ENCODE peak calls at places on chromosomes 2 and 18, in eight cellular contexts. W is SJSA1; Z is psoas muscle; Q is left ventricle myocardium inferior; E is H9; X is IMR-90; R is osteoblast; C is CD8-positive, alpha-beta T cell. T is an unnamed sample. For H3K4me1, the result is how much of the 10 kb centered on the place peaks cover.

GRCh38 chr18:24734058-24734457 is 273.6 kb downstream of the HRH4 start:
- DNase-seq in W (no peak), Z (no peak), Q (no peak), E (peak), X (no peak), R (no peak), C (no peak), T (no peak)

GRCh38 chr2:98899041-98899702 is 36.9 kb downstream of the CRACDL start:
- DNase-seq in W (no peak), Z (no peak), Q (no peak), E (no peak), X (no peak), R (no peak), C (no peak), T (peak)

GRCh38 chr2:26394694-26395093 is 7.0 kb upstream of the DRC1 start:
- DNase-seq in W (no peak), Z (no peak), Q (no peak), E (no peak), X (peak), R (no peak), C (no peak), T (no peak)

GRCh38 chr18:6963452-6964097 is 154.0 kb downstream of the LAMA1 start:
- DNase-seq in W (no peak), Z (no peak), Q (no peak), E (no peak), X (no peak), R (no peak), C (no peak), T (no peak)

GRCh38 chr2:100013892-100014677 is 128.3 kb downstream of the AFF3 start:
- DNase-seq in W (peak), Z (no peak), Q (peak), E (peak), X (peak), R (peak), C (no peak), T (no peak)

GRCh38 chr2:237298323-237299118 is 115.4 kb downstream of the COL6A3 start:
- DNase-seq in W (peak), Z (no peak), Q (no peak), E (no peak), X (peak), R (no peak), C (no peak), T (no peak)

GRCh38 chr2:196415384-196415783 is 224.1 kb upstream of the CCDC150 start:
- DNase-seq in W (no peak), Z (no peak), Q (no peak), E (no peak), X (no peak), R (no peak), C (no peak), T (no peak)

GRCh38 chr2:43202289-43202688 is 24.1 kb downstream of the ZFP36L2 start:
- DNase-seq in W (no peak), Z (no peak), Q (no peak), E (no peak), X (no peak), R (no peak), C (no peak), T (no peak)

GRCh38 chr2:219531639-219532377 is 11.8 kb downstream of the CHPF start:
- DNase-seq in W (no peak), Z (no peak), Q (no peak), E (no peak), X (no peak), R (no peak), C (no peak), T (no peak)

GRCh38 chr2:205408690-205409089 is 273.6 kb upstream of the NRP2 start:
- DNase-seq in W (no peak), Z (no peak), Q (no peak), E (no peak), X (peak), R (no peak), C (no peak), T (no peak)

GRCh38 chr2:197360744-197361156 is 50.2 kb upstream of the ANKRD44 start:
- DNase-seq in W (peak), Z (no peak), Q (no peak), E (no peak), X (peak), R (no peak), C (no peak), T (no peak)

GRCh38 chr2:183049420-183049819 is 11.2 kb upstream of the NCKAP1 start:
- DNase-seq in W (no peak), Z (no peak), Q (no peak), E (peak), X (no peak), R (no peak), C (no peak), T (no peak)

GRCh38 chr2:125224830-125225229 is 1199.7 kb downstream of the CNTNAP5 start:
- DNase-seq in W (no peak), Z (no peak), Q (no peak), E (peak), X (no peak), R (no peak), C (no peak), T (no peak)

GRCh38 chr2:227153766-227154486 is 10.1 kb downstream of the COL4A4 start:
- DNase-seq in W (no peak), Z (no peak), Q (peak), E (no peak), X (no peak), R (no peak), C (no peak), T (no peak)

GRCh38 chr2:45851576-45852304 is 200.3 kb downstream of the PRKCE start:
- DNase-seq in W (no peak), Z (no peak), Q (no peak), E (no peak), X (peak), R (peak), C (no peak), T (no peak)

GRCh38 chr18:51617167-51617566 is 419.7 kb upstream of the MEX3C start:
- DNase-seq in W (no peak), Z (no peak), Q (no peak), E (no peak), X (no peak), R (no peak), C (no peak), T (no peak)

GRCh38 chr2:97713296-97714083 is at the start of gene ZAP70:
- DNase-seq in W (no peak), Z (peak), Q (peak), E (no peak), X (no peak), R (peak), C (peak), T (peak)

GRCh38 chr2:72924353-72925240 is 7.3 kb downstream of the EMX1 start:
- DNase-seq in W (no peak), Z (no peak), Q (no peak), E (peak), X (no peak), R (peak), C (no peak), T (peak)

GRCh38 chr2:181389524-181389923 is 67.7 kb upstream of the ITGA4 start:
- DNase-seq in W (no peak), Z (no peak), Q (no peak), E (no peak), X (no peak), R (no peak), C (no peak), T (no peak)
- H3K4me1 ChIP-seq in W (under half), Z (under half), Q (under half), E (under half), X (under half), R (under half), C (under half), T (under half)

GRCh38 chr18:44834867-44835469 is 154.3 kb downstream of the SETBP1 start:
- DNase-seq in W (no peak), Z (no peak), Q (no peak), E (no peak), X (no peak), R (no peak), C (no peak), T (no peak)
- H3K4me1 ChIP-seq in W (under half), Z (half or more), Q (under half), E (under half), X (under half), R (under half), C (under half), T (half or more)

DNA sequence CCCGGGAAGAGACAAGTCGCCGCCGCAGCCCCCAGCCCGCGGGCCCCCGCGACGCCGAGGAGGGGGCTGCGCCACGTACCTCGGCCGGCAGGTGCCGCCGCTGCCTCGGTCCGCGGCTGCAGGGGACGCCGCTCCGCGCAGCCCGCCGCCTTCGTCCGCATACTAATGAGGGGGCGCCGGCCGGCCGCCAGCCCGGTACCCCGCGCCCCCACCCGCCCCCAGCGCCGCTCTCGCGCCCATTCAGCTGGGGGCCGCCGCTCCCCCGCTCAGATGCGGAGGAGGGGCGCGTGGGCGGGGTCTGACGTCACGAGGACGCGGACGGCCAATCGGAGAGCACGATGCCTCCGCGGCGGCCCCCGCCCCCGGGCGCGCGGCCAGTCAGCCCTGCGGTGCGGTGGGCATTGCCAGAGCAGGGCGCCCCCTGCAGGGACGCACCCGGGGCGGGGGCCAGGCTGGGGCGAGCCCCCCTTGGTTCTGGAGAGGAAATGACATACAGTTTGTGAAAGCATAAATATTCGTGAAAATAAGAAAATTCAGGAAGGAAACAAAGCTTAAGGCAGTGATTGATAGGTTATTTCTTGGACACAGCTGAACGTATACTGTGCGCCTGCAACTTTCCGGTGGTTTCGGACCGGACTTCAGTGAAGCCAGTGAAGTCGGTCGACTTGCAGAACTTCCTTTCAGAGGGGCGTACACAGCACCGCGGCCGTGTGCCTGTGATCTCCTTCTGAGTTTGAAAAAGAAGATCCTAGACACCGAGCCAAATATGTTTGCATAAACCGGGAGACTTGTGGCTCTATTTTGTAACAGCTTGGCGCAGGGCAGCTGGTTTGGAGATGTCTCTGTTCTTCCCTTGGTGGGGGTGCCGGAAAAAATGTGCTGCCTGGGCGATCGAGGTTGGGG is at the start of gene ST3GAL5:
- DNase-seq in W (peak), Z (peak), Q (peak), E (peak), X (peak), R (peak), C (peak), T (peak)
- H3K4me1 ChIP-seq in W (half or more), Z (under half), Q (half or more), E (under half), X (under half), R (under half), C (half or more), T (under half)

DNA sequence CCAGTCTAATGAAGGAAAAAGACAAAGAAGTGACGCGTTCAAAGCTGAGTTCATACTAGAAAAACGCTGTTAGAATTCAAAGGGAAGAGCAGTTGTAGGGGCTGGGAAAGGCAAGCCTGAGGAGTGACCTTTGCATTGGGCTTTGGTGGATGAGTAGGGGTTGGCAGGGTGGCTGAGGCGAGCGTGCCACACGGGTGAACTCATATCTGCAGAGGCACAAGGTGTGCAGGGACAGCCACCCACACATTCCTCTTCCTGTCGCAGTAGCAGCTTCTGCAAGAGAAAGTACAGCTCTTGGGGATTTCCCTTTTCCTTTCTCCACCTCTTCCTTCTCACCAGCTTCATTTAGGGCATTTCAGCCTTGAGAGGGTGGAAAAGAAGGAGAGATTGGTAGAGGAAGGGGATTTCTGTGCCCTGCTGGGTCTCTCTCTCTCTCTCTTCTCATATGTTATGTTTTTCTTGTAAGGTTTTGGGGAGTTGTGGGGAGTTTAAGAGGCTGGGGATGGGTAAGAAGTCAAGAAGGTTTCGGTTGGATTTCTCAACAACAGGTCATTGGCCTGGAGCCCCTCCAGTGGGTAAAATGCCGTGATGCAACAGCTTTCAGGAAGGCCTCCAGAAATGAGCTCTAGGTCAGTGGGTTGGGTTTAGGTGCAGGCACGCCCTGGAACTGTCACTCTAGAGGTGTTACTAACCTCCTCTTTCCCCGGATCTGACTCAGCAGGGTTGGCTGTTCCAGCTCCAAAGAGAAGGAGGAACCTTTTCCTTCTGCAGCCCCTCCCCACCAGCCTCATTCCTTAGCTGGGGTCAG is 40.1 kb downstream of the ODC1 start:
- DNase-seq in W (peak), Z (no peak), Q (no peak), E (peak), X (peak), R (peak), C (peak), T (peak)
- H3K4me1 ChIP-seq in W (half or more), Z (half or more), Q (half or more), E (under half), X (under half), R (half or more), C (under half), T (under half)

DNA sequence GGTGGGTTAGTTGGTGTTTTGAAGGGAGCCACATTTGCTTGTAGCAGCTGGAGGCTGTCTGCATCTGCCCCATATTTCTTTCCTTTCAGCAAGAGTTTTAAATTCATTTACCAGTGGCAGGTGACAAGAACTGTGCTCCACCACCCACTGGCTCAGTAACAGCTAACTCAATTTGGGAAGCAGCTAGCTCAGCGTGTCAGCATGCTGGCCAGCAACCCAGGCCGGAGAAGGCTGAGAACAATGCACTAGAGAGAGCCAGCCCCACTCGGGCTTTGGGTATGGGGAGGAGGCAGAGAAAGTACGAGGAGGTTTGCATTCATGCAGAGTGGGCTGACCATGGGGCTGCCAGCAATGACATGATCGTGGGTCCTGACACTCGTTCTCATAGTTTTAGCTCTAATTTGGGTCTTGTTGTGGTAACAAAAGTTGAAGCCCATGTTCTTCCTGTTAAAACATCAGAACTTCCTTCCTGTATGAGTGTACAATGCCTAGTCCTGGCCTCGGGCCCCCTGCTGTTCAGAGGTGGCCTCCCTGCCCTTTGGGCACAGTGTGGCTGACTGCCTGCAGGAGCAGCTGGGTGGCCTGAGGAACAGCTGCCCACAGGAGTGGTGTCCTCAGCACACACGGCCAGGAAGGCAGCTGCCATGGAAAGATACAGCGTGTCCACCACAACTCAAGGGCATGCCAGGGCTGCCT is 23.0 kb downstream of the CDC42EP3 start:
- DNase-seq in W (no peak), Z (peak), Q (peak), E (no peak), X (no peak), R (peak), C (peak), T (peak)
- H3K4me1 ChIP-seq in W (under half), Z (half or more), Q (half or more), E (under half), X (under half), R (half or more), C (half or more), T (half or more)

GRCh38 chr2:39487398-39488250 is 50.5 kb upstream of the MAP4K3 start:
- DNase-seq in W (no peak), Z (no peak), Q (no peak), E (no peak), X (peak), R (peak), C (no peak), T (no peak)
- H3K4me1 ChIP-seq in W (under half), Z (under half), Q (under half), E (under half), X (under half), R (under half), C (under half), T (under half)

GRCh38 chr2:230863031-230863430 is 1.7 kb upstream of the ITM2C start:
- DNase-seq in W (no peak), Z (no peak), Q (no peak), E (no peak), X (no peak), R (peak), C (no peak), T (no peak)
- H3K4me1 ChIP-seq in W (under half), Z (under half), Q (under half), E (under half), X (under half), R (under half), C (under half), T (under half)